ENCODE peak calls at places on chromosome 15, in six cellular contexts. Q is MG63, M is PC-9, U is GM12865, R is mucosa of gallbladder, I is GM19239. V is an unnamed sample.

GRCh38 chr15:40782609-40783227 is 12.9 kb downstream of the C15orf62 start:
- DNase-seq in Q (peak), M (peak), U (peak), R (peak), I (no peak), V (peak)

GRCh38 chr15:56839641-56840040 is 78.8 kb upstream of the TCF12 start:
- DNase-seq in Q (no peak), M (no peak), U (no peak), R (no peak), I (no peak), V (no peak)

GRCh38 chr15:80502782-80503181 is 98.6 kb downstream of the ARNT2 start:
- DNase-seq in Q (no peak), M (no peak), U (no peak), R (peak), I (no peak), V (no peak)

GRCh38 chr15:43789409-43789808 is 2.7 kb upstream of the SERF2 start:
- DNase-seq in Q (no peak), M (no peak), U (no peak), R (no peak), I (no peak), V (no peak)

GRCh38 chr15:34789326-34789725 is 6.0 kb downstream of the ACTC1 start:
- DNase-seq in Q (no peak), M (no peak), U (no peak), R (no peak), I (no peak), V (no peak)

GRCh38 chr15:66617137-66618090 is 51.6 kb upstream of the LCTL start:
- DNase-seq in Q (peak), M (no peak), U (peak), R (peak), I (no peak), V (peak)

GRCh38 chr15:23402544-23402943 is 44.5 kb downstream of the GOLGA6L2 start:
- DNase-seq in Q (no peak), M (no peak), U (no peak), R (no peak), I (no peak), V (no peak)

GRCh38 chr15:24784506-24784905 is 108.9 kb downstream of the NPAP1 start:
- DNase-seq in Q (no peak), M (no peak), U (no peak), R (no peak), I (no peak), V (no peak)

GRCh38 chr15:48571510-48571909 is 74.0 kb downstream of the FBN1 start:
- DNase-seq in Q (no peak), M (no peak), U (no peak), R (no peak), I (no peak), V (no peak)

GRCh38 chr15:71651750-71652186 is 158.6 kb upstream of the NR2E3 start:
- DNase-seq in Q (peak), M (no peak), U (peak), R (no peak), I (no peak), V (no peak)

GRCh38 chr15:65869954-65870871 is 922 bp downstream of the RAB11A start:
- DNase-seq in Q (peak), M (peak), U (peak), R (peak), I (no peak), V (peak)

V was measured in left colon.